ENCODE peak calls at places on chromosome 7, in eight cellular contexts. One of them, this sample, is unnamed.
A peak's percentile ranks its signal among the peaks of the same experiment; 100 is the strongest.

GRCh38 chr7:80775481-80775880 is 137.0 kb downstream of the CD36 start:
- DNase-seq in PC-3: no peak
- DNase-seq in mammary epithelial cell: peak; percentile 47
- DNase-seq in fibroblast of lung: no peak
- DNase-seq in GM23338: no peak
- DNase-seq in neural progenitor cell: no peak
- DNase-seq in MM.1S: peak; percentile 51
- DNase-seq in HepG2: no peak
- DNase-seq in this sample: peak; percentile 30

GRCh38 chr7:26440253-26440992 is 148.8 kb downstream of the SNX10 start:
- DNase-seq in mammary epithelial cell: no peak
- DNase-seq in neural progenitor cell: no peak
- DNase-seq in MM.1S: no peak
- DNase-seq in fibroblast of lung: no peak
- DNase-seq in PC-3: no peak
- DNase-seq in GM23338: no peak
- DNase-seq in HepG2: no peak
- DNase-seq in this sample: no peak

GRCh38 chr7:136976504-136977251 is 108.2 kb downstream of the CHRM2 start:
- DNase-seq in PC-3: no peak
- DNase-seq in neural progenitor cell: no peak
- DNase-seq in MM.1S: no peak
- DNase-seq in mammary epithelial cell: no peak
- DNase-seq in fibroblast of lung: peak; percentile 30
- DNase-seq in HepG2: no peak
- DNase-seq in GM23338: peak; percentile 8
- DNase-seq in this sample: peak; percentile 4

GRCh38 chr7:90455163-90456030 is 14.0 kb upstream of the PTTG1IP2 start:
- DNase-seq in neural progenitor cell: peak; percentile 50
- DNase-seq in HepG2: peak; percentile 10
- DNase-seq in GM23338: peak; percentile 68
- DNase-seq in MM.1S: peak; percentile 55
- DNase-seq in PC-3: peak; percentile 67
- DNase-seq in fibroblast of lung: peak; percentile 45
- DNase-seq in mammary epithelial cell: peak; percentile 41
- DNase-seq in this sample: peak; percentile 70

GRCh38 chr7:74289018-74289659 is at the start of gene CLIP2:
- DNase-seq in PC-3: peak; percentile 72
- DNase-seq in GM23338: peak; percentile 90
- DNase-seq in neural progenitor cell: peak; percentile 95
- DNase-seq in mammary epithelial cell: peak; percentile 76
- DNase-seq in MM.1S: peak; percentile 68
- DNase-seq in fibroblast of lung: peak; percentile 85
- DNase-seq in HepG2: peak; percentile 41
- DNase-seq in this sample: peak; percentile 95

GRCh38 chr7:25028370-25028971 is 48.5 kb upstream of the OSBPL3 start:
- DNase-seq in GM23338: no peak
- DNase-seq in PC-3: peak; percentile 84
- DNase-seq in HepG2: peak; percentile 76
- DNase-seq in mammary epithelial cell: peak; percentile 87
- DNase-seq in fibroblast of lung: peak; percentile 97
- DNase-seq in neural progenitor cell: no peak
- DNase-seq in MM.1S: no peak
- DNase-seq in this sample: peak; percentile 78

GRCh38 chr7:96017877-96018276 is 245.5 kb downstream of the DYNC1I1 start:
- DNase-seq in GM23338: no peak
- DNase-seq in mammary epithelial cell: no peak
- DNase-seq in fibroblast of lung: no peak
- DNase-seq in neural progenitor cell: no peak
- DNase-seq in PC-3: no peak
- DNase-seq in MM.1S: no peak
- DNase-seq in HepG2: no peak
- DNase-seq in this sample: no peak

GRCh38 chr7:136174477-136174876 is 197.3 kb upstream of the MTPN start:
- DNase-seq in neural progenitor cell: no peak
- DNase-seq in fibroblast of lung: no peak
- DNase-seq in mammary epithelial cell: no peak
- DNase-seq in PC-3: no peak
- DNase-seq in GM23338: no peak
- DNase-seq in HepG2: no peak
- DNase-seq in MM.1S: no peak
- DNase-seq in this sample: no peak

GRCh38 chr7:51727441-51727840 is 410.8 kb upstream of the COBL start:
- DNase-seq in HepG2: no peak
- DNase-seq in GM23338: no peak
- DNase-seq in neural progenitor cell: no peak
- DNase-seq in mammary epithelial cell: no peak
- DNase-seq in PC-3: no peak
- DNase-seq in fibroblast of lung: no peak
- DNase-seq in MM.1S: no peak
- DNase-seq in this sample: no peak

GRCh38 chr7:151243411-151244155 is 4.9 kb downstream of the SMARCD3 start:
- DNase-seq in mammary epithelial cell: no peak
- DNase-seq in MM.1S: peak; percentile 75
- DNase-seq in fibroblast of lung: no peak
- DNase-seq in HepG2: no peak
- DNase-seq in neural progenitor cell: peak; percentile 67
- DNase-seq in PC-3: no peak
- DNase-seq in GM23338: no peak
- DNase-seq in this sample: no peak

GRCh38 chr7:114405427-114405826 is 9.2 kb upstream of the FOXP2 start:
- DNase-seq in mammary epithelial cell: peak; percentile 32
- DNase-seq in neural progenitor cell: peak; percentile 9
- DNase-seq in GM23338: peak; percentile 38
- DNase-seq in fibroblast of lung: peak; percentile 19
- DNase-seq in PC-3: peak; percentile 34
- DNase-seq in HepG2: peak; percentile 30
- DNase-seq in MM.1S: peak; percentile 51
- DNase-seq in this sample: peak; percentile 45

DNA sequence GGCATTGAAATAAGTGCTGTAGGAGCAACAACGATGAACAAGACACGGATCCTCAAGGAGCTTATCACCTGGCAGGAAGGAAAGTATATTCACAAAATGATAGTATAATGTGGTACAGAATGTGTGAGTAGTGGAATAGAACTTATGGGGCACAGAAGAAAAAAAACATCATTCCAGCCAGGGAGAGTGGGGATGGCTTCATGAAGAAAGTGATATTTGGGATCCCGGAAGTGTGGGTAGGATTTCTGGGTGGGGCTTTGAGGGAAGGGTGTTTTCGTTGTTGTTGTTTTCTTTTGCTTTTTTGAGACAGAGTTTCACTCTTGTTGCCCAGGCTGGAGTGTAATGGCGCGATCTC is 162.8 kb upstream of the MKLN1 start:
- DNase-seq in mammary epithelial cell: no peak
- DNase-seq in HepG2: no peak
- DNase-seq in GM23338: no peak
- DNase-seq in fibroblast of lung: no peak
- DNase-seq in PC-3: no peak
- DNase-seq in neural progenitor cell: no peak
- DNase-seq in MM.1S: no peak
- DNase-seq in this sample: no peak
- H2AFZ ChIP-seq in mammary epithelial cell: no peak overlapping the region
- H2AFZ ChIP-seq in HepG2: no peak overlapping the region
- H2AFZ ChIP-seq in GM23338: peak overlapping the region; percentile 1
- H2AFZ ChIP-seq in fibroblast of lung: no peak overlapping the region
- H2AFZ ChIP-seq in PC-3: no peak overlapping the region
- H2AFZ ChIP-seq in neural progenitor cell: no peak overlapping the region
- H2AFZ ChIP-seq in MM.1S: no peak overlapping the region
- H2AFZ ChIP-seq in this sample: peak overlapping the region; percentile 69

GRCh38 chr7:97732567-97733275 is 835 bp downstream of the TAC1 start:
- DNase-seq in GM23338: peak; percentile 47
- DNase-seq in neural progenitor cell: peak; percentile 45
- DNase-seq in mammary epithelial cell: no peak
- DNase-seq in HepG2: no peak
- DNase-seq in PC-3: no peak
- DNase-seq in MM.1S: no peak
- DNase-seq in fibroblast of lung: no peak
- DNase-seq in this sample: no peak
- TF ChIP-seq EZH2 in GM23338: peak; percentile 63
- TF ChIP-seq EZH2 in neural progenitor cell: peak; percentile 82
- TF ChIP-seq EZH2 in mammary epithelial cell: peak; percentile 82
- TF ChIP-seq EZH2 in HepG2: no peak
- TF ChIP-seq EZH2 in PC-3: no peak
- TF ChIP-seq EZH2 in MM.1S: no peak
- TF ChIP-seq EZH2 in fibroblast of lung: peak; percentile 8
- TF ChIP-seq EZH2 in this sample: peak; percentile 54

GRCh38 chr7:129559564-129559963 is 52.0 kb upstream of the NRF1 start:
- DNase-seq in MM.1S: no peak
- DNase-seq in GM23338: no peak
- DNase-seq in mammary epithelial cell: no peak
- DNase-seq in neural progenitor cell: no peak
- DNase-seq in fibroblast of lung: no peak
- DNase-seq in PC-3: no peak
- DNase-seq in HepG2: no peak
- DNase-seq in this sample: no peak

GRCh38 chr7:129560831-129561230 is 50.7 kb upstream of the NRF1 start:
- DNase-seq in HepG2: no peak
- DNase-seq in mammary epithelial cell: no peak
- DNase-seq in GM23338: no peak
- DNase-seq in PC-3: no peak
- DNase-seq in fibroblast of lung: no peak
- DNase-seq in MM.1S: no peak
- DNase-seq in neural progenitor cell: no peak
- DNase-seq in this sample: no peak

GRCh38 chr7:129557686-129558481 is 53.6 kb upstream of the NRF1 start:
- DNase-seq in GM23338: peak; percentile 57
- DNase-seq in MM.1S: no peak
- DNase-seq in mammary epithelial cell: no peak
- DNase-seq in fibroblast of lung: no peak
- DNase-seq in HepG2: no peak
- DNase-seq in neural progenitor cell: no peak
- DNase-seq in PC-3: no peak
- DNase-seq in this sample: no peak

GRCh38 chr7:129553861-129554530 is 51.7 kb downstream of the SMKR1 start:
- DNase-seq in HepG2: no peak
- DNase-seq in PC-3: peak; percentile 53
- DNase-seq in neural progenitor cell: no peak
- DNase-seq in GM23338: no peak
- DNase-seq in mammary epithelial cell: no peak
- DNase-seq in fibroblast of lung: peak; percentile 59
- DNase-seq in MM.1S: no peak
- DNase-seq in this sample: peak; percentile 85

DNA sequence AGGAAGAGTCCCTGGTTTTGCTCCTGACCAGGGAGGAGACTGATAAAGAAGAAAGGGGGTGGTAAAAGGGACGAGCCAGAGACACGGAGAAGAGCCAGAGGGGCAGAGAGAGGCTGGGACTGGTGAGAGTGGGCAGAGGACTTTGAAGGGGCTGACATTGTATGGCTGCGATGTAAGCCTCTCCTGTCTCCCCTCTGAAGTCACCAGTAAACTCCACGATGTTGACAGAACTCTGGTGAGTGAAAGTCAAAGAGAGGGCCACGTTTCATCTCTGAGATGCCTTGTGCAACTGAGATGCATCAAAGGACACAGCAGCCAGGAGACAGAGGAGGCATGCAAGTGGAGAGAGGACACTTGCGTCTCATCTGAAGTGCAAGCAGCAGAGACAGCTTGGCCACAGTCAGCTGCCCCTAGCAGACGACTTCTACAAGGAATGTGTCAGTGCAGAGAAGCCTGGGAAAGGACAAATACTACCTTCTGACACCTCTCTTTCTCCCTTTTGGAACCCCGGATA is 54.3 kb downstream of the SMKR1 start:
- DNase-seq in mammary epithelial cell: no peak
- DNase-seq in HepG2: peak; percentile 33
- DNase-seq in GM23338: no peak
- DNase-seq in fibroblast of lung: no peak
- DNase-seq in PC-3: no peak
- DNase-seq in neural progenitor cell: no peak
- DNase-seq in MM.1S: no peak
- DNase-seq in this sample: no peak
- H2AFZ ChIP-seq in mammary epithelial cell: no peak overlapping the region
- H2AFZ ChIP-seq in HepG2: no peak overlapping the region
- H2AFZ ChIP-seq in GM23338: peak overlapping the region; percentile 28
- H2AFZ ChIP-seq in fibroblast of lung: peak overlapping the region; percentile 23
- H2AFZ ChIP-seq in PC-3: no peak overlapping the region
- H2AFZ ChIP-seq in neural progenitor cell: no peak overlapping the region
- H2AFZ ChIP-seq in MM.1S: no peak overlapping the region
- H2AFZ ChIP-seq in this sample: no peak overlapping the region

DNA sequence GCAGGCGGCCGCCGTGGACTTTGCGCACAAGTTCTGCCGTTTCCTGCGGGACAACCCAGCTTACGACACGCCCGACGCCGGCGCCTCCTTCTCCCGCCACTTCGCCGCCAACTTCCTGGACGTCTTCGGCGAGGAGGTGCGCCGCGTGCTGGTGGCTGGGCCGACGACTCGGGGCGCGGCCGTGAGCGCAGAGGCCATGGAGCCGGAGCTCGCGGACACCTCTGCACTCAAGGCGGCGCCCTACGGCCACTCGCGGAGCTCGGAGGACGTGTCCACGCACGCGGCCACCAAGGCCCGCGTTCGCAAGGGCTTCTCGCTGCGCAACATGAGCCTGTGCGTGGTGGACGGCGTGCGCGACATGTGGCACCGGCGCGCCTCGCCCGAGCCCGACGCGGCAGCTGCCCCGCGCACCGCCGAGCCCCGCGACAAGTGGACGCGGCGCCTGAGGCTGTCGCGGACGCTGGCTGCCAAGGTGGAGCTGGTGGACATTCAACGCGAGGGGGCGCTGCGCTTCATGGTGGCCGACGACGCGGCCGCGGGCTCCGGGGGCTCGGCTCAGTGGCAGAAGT is 14.1 kb downstream of the SH2B2 start:
- DNase-seq in MM.1S: no peak
- DNase-seq in GM23338: peak; percentile 94
- DNase-seq in fibroblast of lung: no peak
- DNase-seq in HepG2: no peak
- DNase-seq in mammary epithelial cell: no peak
- DNase-seq in neural progenitor cell: peak; percentile 85
- DNase-seq in PC-3: no peak
- DNase-seq in this sample: no peak
- TF ChIP-seq EZH2 in MM.1S: no peak
- TF ChIP-seq EZH2 in GM23338: no peak
- TF ChIP-seq EZH2 in fibroblast of lung: no peak
- TF ChIP-seq EZH2 in HepG2: no peak
- TF ChIP-seq EZH2 in mammary epithelial cell: no peak
- TF ChIP-seq EZH2 in neural progenitor cell: no peak
- TF ChIP-seq EZH2 in PC-3: no peak
- TF ChIP-seq EZH2 in this sample: no peak

This sample was measured in GM23248.